ENCODE peak calls at places on chromosomes 7 and 10, in four cellular contexts. One of them, this sample, is unnamed.

GRCh38 chr10:13717936-13718772 is 131.4 kb downstream of the PRPF18 start:
- DNase-seq in cardiac fibroblast: peak
- DNase-seq in choroid plexus epithelial cell: peak
- DNase-seq in fibroblast of mammary gland: peak
- DNase-seq in this sample: peak

GRCh38 chr10:12534824-12535223 is 185.5 kb downstream of the CAMK1D start:
- DNase-seq in cardiac fibroblast: no peak
- DNase-seq in choroid plexus epithelial cell: peak
- DNase-seq in fibroblast of mammary gland: no peak
- DNase-seq in this sample: no peak

GRCh38 chr10:23512355-23513058 is 73.6 kb downstream of the OTUD1 start:
- DNase-seq in cardiac fibroblast: peak
- DNase-seq in choroid plexus epithelial cell: peak
- DNase-seq in fibroblast of mammary gland: peak
- DNase-seq in this sample: peak

GRCh38 chr7:92244803-92245486 is 769 bp downstream of the KRIT1 start:
- DNase-seq in cardiac fibroblast: peak
- DNase-seq in choroid plexus epithelial cell: peak
- DNase-seq in fibroblast of mammary gland: peak
- DNase-seq in this sample: peak

GRCh38 chr7:131536361-131536849 is 20.0 kb downstream of the PODXL start:
- DNase-seq in cardiac fibroblast: no peak
- DNase-seq in choroid plexus epithelial cell: no peak
- DNase-seq in fibroblast of mammary gland: no peak
- DNase-seq in this sample: no peak

GRCh38 chr7:2263176-2263575 is 21.1 kb downstream of the NUDT1 start:
- DNase-seq in cardiac fibroblast: no peak
- DNase-seq in choroid plexus epithelial cell: no peak
- DNase-seq in fibroblast of mammary gland: no peak
- DNase-seq in this sample: no peak

GRCh38 chr10:71187600-71187999 is 24.8 kb upstream of the UNC5B start:
- DNase-seq in cardiac fibroblast: peak
- DNase-seq in choroid plexus epithelial cell: peak
- DNase-seq in fibroblast of mammary gland: peak
- DNase-seq in this sample: no peak

GRCh38 chr10:113126506-113127192 is 176.6 kb downstream of the TCF7L2 start:
- DNase-seq in cardiac fibroblast: peak
- DNase-seq in choroid plexus epithelial cell: peak
- DNase-seq in fibroblast of mammary gland: peak
- DNase-seq in this sample: peak

GRCh38 chr10:17787087-17787942 is 21.8 kb upstream of the MRC1 start:
- DNase-seq in cardiac fibroblast: peak
- DNase-seq in choroid plexus epithelial cell: peak
- DNase-seq in fibroblast of mammary gland: peak
- DNase-seq in this sample: peak

GRCh38 chr10:118865998-118866778 is 111.4 kb upstream of the CACUL1 start:
- DNase-seq in cardiac fibroblast: no peak
- DNase-seq in choroid plexus epithelial cell: peak
- DNase-seq in fibroblast of mammary gland: no peak
- DNase-seq in this sample: no peak

GRCh38 chr7:120981117-120981516 is 7.4 kb upstream of the CPED1 start:
- DNase-seq in cardiac fibroblast: no peak
- DNase-seq in choroid plexus epithelial cell: no peak
- DNase-seq in fibroblast of mammary gland: no peak
- DNase-seq in this sample: no peak

GRCh38 chr10:22321156-22321711 is 335 bp downstream of the BMI1 start:
- DNase-seq in cardiac fibroblast: peak
- DNase-seq in choroid plexus epithelial cell: peak
- DNase-seq in fibroblast of mammary gland: peak
- DNase-seq in this sample: peak

GRCh38 chr10:49837096-49837495 is 75.0 kb upstream of the OGDHL start:
- DNase-seq in cardiac fibroblast: peak
- DNase-seq in choroid plexus epithelial cell: peak
- DNase-seq in fibroblast of mammary gland: peak
- DNase-seq in this sample: no peak

GRCh38 chr7:53697913-53698312 is 662.5 kb downstream of the POM121L12 start:
- DNase-seq in cardiac fibroblast: no peak
- DNase-seq in choroid plexus epithelial cell: no peak
- DNase-seq in fibroblast of mammary gland: no peak
- DNase-seq in this sample: no peak

GRCh38 chr7:27113991-27114866 is 11.7 kb upstream of the HOXA2 start:
- DNase-seq in cardiac fibroblast: no peak
- DNase-seq in choroid plexus epithelial cell: no peak
- DNase-seq in fibroblast of mammary gland: no peak
- DNase-seq in this sample: no peak

GRCh38 chr7:15829689-15830088 is 143.2 kb upstream of the MEOX2 start:
- DNase-seq in cardiac fibroblast: peak
- DNase-seq in choroid plexus epithelial cell: no peak
- DNase-seq in fibroblast of mammary gland: peak
- DNase-seq in this sample: no peak

GRCh38 chr10:97117372-97117771 is 68.4 kb downstream of the SLIT1 start:
- DNase-seq in cardiac fibroblast: no peak
- DNase-seq in choroid plexus epithelial cell: peak
- DNase-seq in fibroblast of mammary gland: peak
- DNase-seq in this sample: no peak
- TF ChIP-seq CTCF in cardiac fibroblast: no peak
- TF ChIP-seq CTCF in choroid plexus epithelial cell: peak
- TF ChIP-seq CTCF in fibroblast of mammary gland: peak
- TF ChIP-seq CTCF in this sample: peak

DNA sequence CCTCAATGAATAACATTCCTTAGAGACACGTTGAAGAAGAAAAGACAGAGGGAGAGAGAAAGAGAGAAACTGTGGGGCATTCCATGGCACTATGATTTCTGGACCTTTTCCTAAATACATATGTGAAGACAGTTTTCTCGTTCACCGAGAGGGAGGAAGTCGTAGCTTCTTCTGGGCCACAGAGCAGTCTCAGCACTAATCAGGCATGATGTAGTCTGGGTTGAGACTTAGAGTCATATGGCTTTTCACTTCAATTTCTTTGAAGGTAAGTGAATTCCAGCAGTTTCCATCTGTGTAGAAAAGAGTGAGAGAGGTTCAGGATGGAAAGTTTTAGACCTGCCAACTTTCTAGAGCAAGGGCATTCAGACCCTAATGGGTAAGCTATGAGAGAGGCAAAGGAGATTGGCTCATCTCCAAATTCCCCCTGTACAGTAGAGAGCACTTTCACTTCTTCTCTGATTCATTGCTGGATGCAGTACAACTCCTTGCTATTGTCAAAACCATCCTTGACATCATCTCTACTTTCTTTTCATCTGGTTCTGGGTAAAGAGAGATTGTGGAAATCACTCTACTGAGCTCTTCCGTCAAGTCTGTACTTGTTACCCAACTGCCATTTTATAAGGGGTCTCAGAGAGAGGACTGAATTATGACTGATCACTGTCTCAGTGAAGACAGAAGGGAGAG is 31.5 kb upstream of the OR9A4 start:
- DNase-seq in cardiac fibroblast: no peak
- DNase-seq in choroid plexus epithelial cell: no peak
- DNase-seq in fibroblast of mammary gland: no peak
- DNase-seq in this sample: no peak
- H3K4me3 ChIP-seq in cardiac fibroblast: no peak
- H3K4me3 ChIP-seq in choroid plexus epithelial cell: no peak
- H3K4me3 ChIP-seq in fibroblast of mammary gland: no peak
- H3K4me3 ChIP-seq in this sample: no peak

GRCh38 chr7:98234429-98235147 is 17.4 kb downstream of the TECPR1 start:
- DNase-seq in cardiac fibroblast: peak
- DNase-seq in choroid plexus epithelial cell: peak
- DNase-seq in fibroblast of mammary gland: no peak
- DNase-seq in this sample: peak
- TF ChIP-seq CTCF in cardiac fibroblast: peak
- TF ChIP-seq CTCF in choroid plexus epithelial cell: peak
- TF ChIP-seq CTCF in fibroblast of mammary gland: peak
- TF ChIP-seq CTCF in this sample: peak

DNA sequence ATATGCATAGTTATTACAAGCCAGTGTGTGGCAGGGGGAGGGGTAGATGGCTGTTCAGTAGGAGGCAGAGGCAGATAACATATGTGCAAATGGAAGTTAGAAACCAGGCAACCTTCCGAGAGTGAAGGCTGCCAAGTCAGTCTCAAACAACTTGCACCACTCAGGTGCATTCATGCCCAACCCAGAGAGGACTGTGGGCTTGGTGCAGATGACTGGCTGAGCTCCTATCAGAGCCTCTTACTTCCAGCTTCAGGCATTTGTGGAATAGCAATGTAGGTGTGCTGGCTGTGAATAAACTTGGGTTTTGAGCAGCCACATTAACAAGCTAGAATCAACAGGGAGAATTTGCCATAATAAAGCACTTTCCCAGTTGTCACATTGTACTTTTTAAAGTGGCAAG is 789.8 kb downstream of the PHTF2 start:
- DNase-seq in cardiac fibroblast: no peak
- DNase-seq in choroid plexus epithelial cell: no peak
- DNase-seq in fibroblast of mammary gland: no peak
- DNase-seq in this sample: no peak
- H3K4me3 ChIP-seq in cardiac fibroblast: no peak
- H3K4me3 ChIP-seq in choroid plexus epithelial cell: no peak
- H3K4me3 ChIP-seq in fibroblast of mammary gland: no peak
- H3K4me3 ChIP-seq in this sample: no peak

GRCh38 chr10:73252445-73253225 is at the start of gene MRPS16:
- DNase-seq in cardiac fibroblast: peak
- DNase-seq in choroid plexus epithelial cell: peak
- DNase-seq in fibroblast of mammary gland: peak
- DNase-seq in this sample: peak
- TF ChIP-seq CTCF in cardiac fibroblast: no peak
- TF ChIP-seq CTCF in choroid plexus epithelial cell: no peak
- TF ChIP-seq CTCF in fibroblast of mammary gland: no peak
- TF ChIP-seq CTCF in this sample: no peak

This sample was measured in AG10803.